ENCODE peak calls at places on chromosomes 7 and 10, in nine cellular contexts. V is colonic mucosa; D is CD4-positive, CD25-positive, alpha-beta regulatory T cell; H is uterus; C is heart left ventricle; I is upper lobe of right lung; Y is hepatocyte; F is CD4-positive, alpha-beta T cell; M is spleen. R is an unnamed sample.

GRCh38 chr7:31518766-31519165 is 4.9 kb downstream of the ITPRID1 start:
- DNase-seq in Y (no peak), I (no peak), M (no peak), C (no peak), F (no peak), D (no peak), V (no peak), H (no peak), R (no peak)

GRCh38 chr7:101882595-101883564 is 65.5 kb downstream of the CUX1 start:
- DNase-seq in I (peak), M (no peak), H (peak), D (no peak), F (no peak), C (peak), Y (peak), V (peak), R (peak)

GRCh38 chr10:46555713-46556514 is 544 bp downstream of the GPRIN2 start:
- DNase-seq in D (no peak), Y (peak), M (peak), V (peak), I (peak), F (no peak), C (peak), H (no peak), R (peak)

GRCh38 chr7:134184767-134185166 is 57.6 kb downstream of the LRGUK start:
- DNase-seq in V (no peak), Y (no peak), H (no peak), M (no peak), D (no peak), I (no peak), C (no peak), F (no peak), R (no peak)

GRCh38 chr10:116611153-116611545 is 9.6 kb upstream of the PNLIPRP2 start:
- DNase-seq in D (no peak), M (no peak), I (no peak), F (no peak), Y (peak), V (peak), H (no peak), C (no peak), R (no peak)

GRCh38 chr10:69172241-69172998 is 7.6 kb upstream of the SUPV3L1 start:
- DNase-seq in F (no peak), Y (no peak), V (no peak), D (no peak), C (no peak), H (no peak), I (no peak), M (no peak), R (no peak)

GRCh38 chr7:154871483-154871882 is 131.4 kb downstream of the PAXIP1 start:
- DNase-seq in C (no peak), V (no peak), M (peak), D (no peak), Y (no peak), I (peak), F (no peak), H (no peak), R (no peak)

GRCh38 chr10:101047961-101048892 is 13.6 kb upstream of the KAZALD1 start:
- DNase-seq in H (no peak), M (peak), F (no peak), I (no peak), Y (peak), D (no peak), V (peak), C (no peak), R (no peak)

GRCh38 chr10:51910189-51910588 is 210.8 kb upstream of the CSTF2T start:
- DNase-seq in H (no peak), C (no peak), I (no peak), D (no peak), M (no peak), F (no peak), V (no peak), Y (no peak), R (no peak)

GRCh38 chr7:28458732-28459131 is 46.4 kb downstream of the CREB5 start:
- DNase-seq in I (no peak), V (no peak), F (no peak), M (no peak), H (no peak), Y (no peak), C (no peak), D (no peak), R (no peak)

GRCh38 chr7:51226042-51226755 is 90.4 kb downstream of the COBL start:
- DNase-seq in H (no peak), D (no peak), Y (peak), V (no peak), M (no peak), C (no peak), I (no peak), F (no peak), R (no peak)

GRCh38 chr7:81627565-81628287 is 142.1 kb downstream of the HGF start:
- DNase-seq in Y (no peak), M (no peak), I (no peak), V (no peak), D (no peak), H (no peak), C (no peak), F (no peak), R (no peak)

GRCh38 chr7:44448456-44448855 is 42.0 kb downstream of the NUDCD3 start:
- DNase-seq in H (no peak), Y (no peak), V (no peak), F (no peak), D (no peak), I (no peak), C (no peak), M (no peak), R (no peak)

GRCh38 chr10:78335691-78336401 is 302.2 kb downstream of the RPS24 start:
- DNase-seq in Y (no peak), F (no peak), V (peak), I (no peak), M (no peak), H (peak), D (no peak), C (peak), R (peak)

GRCh38 chr10:72794260-72794659 is 99.3 kb upstream of the OIT3 start:
- DNase-seq in V (no peak), H (no peak), C (no peak), M (no peak), F (no peak), I (no peak), Y (no peak), D (no peak), R (no peak)

GRCh38 chr7:94375167-94375566 is 19.5 kb upstream of the COL1A2 start:
- DNase-seq in V (no peak), M (no peak), C (peak), I (no peak), D (no peak), H (peak), Y (peak), F (no peak), R (peak)

GRCh38 chr10:137031-137430 is 1.8 kb downstream of the ZMYND11 start:
- DNase-seq in M (no peak), C (no peak), Y (peak), D (peak), I (no peak), F (peak), H (no peak), V (no peak), R (no peak)

GRCh38 chr7:11120675-11121220 is 147.1 kb downstream of the PHF14 start:
- DNase-seq in F (no peak), C (no peak), I (no peak), D (no peak), H (no peak), M (no peak), V (no peak), Y (no peak), R (no peak)

GRCh38 chr7:11125160-11125559 is 151.5 kb downstream of the PHF14 start:
- DNase-seq in C (no peak), V (no peak), I (no peak), M (no peak), H (no peak), D (no peak), Y (no peak), F (no peak), R (no peak)

GRCh38 chr7:11120068-11120664 is 146.5 kb downstream of the PHF14 start:
- DNase-seq in H (no peak), M (no peak), D (no peak), F (no peak), I (no peak), C (no peak), Y (no peak), V (no peak), R (no peak)
- H3K27ac ChIP-seq in H (no peak), M (no peak), D (no peak), F (no peak), I (no peak), C (no peak), Y (no peak), V (no peak), R (no peak)

DNA sequence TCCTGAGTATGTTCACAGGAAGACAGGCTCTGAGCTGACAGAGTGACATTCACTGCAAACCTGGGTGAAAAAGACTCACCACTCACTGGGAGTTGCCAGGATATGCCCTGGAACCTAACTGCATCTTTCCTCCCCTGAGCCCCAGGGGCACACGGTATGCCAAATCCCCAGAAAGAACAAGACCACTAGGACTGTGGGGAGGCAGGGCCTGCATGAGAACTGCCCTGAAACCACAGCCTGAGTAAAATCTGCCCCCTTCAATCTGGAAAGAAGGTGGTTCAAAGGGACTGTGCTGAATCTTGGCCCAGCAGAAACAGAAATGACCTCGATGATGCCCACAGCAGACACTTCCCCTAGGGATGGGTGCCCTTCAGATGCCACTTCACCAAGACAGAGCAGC is 6.5 kb downstream of the FAM53B start:
- DNase-seq in M (no peak), F (no peak), Y (no peak), I (no peak), C (no peak), D (no peak), H (peak), V (peak), R (no peak)
- H3K27ac ChIP-seq in M (peak), F (no peak), Y (no peak), I (peak), C (peak), D (peak), H (peak), V (peak), R (no peak)

GRCh38 chr7:1663857-1664651 is 6.0 kb upstream of the ELFN1 start:
- DNase-seq in H (peak), C (peak), I (peak), V (no peak), D (no peak), F (no peak), M (peak), Y (peak), R (no peak)
- H3K27ac ChIP-seq in H (no peak), C (peak), I (no peak), V (no peak), D (no peak), F (no peak), M (no peak), Y (no peak), R (no peak)

GRCh38 chr10:28307267-28307666 is 4.4 kb upstream of the MPP7 start:
- DNase-seq in D (no peak), V (no peak), M (no peak), I (no peak), C (no peak), F (no peak), H (no peak), Y (no peak), R (no peak)

GRCh38 chr10:28302668-28303488 is at the start of gene MPP7:
- DNase-seq in V (peak), D (peak), F (peak), Y (peak), I (peak), H (peak), M (peak), C (peak), R (peak)

GRCh38 chr10:28305551-28305950 is 2.7 kb upstream of the MPP7 start:
- DNase-seq in H (no peak), V (no peak), F (no peak), M (no peak), I (no peak), C (no peak), D (no peak), Y (no peak), R (no peak)

GRCh38 chr10:28302012-28302667 is 724 bp downstream of the MPP7 start:
- DNase-seq in I (no peak), Y (peak), D (no peak), M (no peak), F (no peak), C (peak), H (peak), V (peak), R (peak)

GRCh38 chr10:28304032-28304571 is 1.2 kb upstream of the MPP7 start:
- DNase-seq in I (no peak), V (no peak), F (no peak), H (no peak), D (no peak), Y (no peak), M (no peak), C (no peak), R (no peak)
- H3K27ac ChIP-seq in I (peak), V (no peak), F (no peak), H (no peak), D (no peak), Y (no peak), M (peak), C (no peak), R (peak)

GRCh38 chr7:1055084-1055450 is 10.7 kb downstream of the GPR146 start:
- DNase-seq in F (peak), I (peak), C (peak), D (peak), H (peak), M (peak), Y (peak), V (peak), R (no peak)

GRCh38 chr7:1055491-1056005 is 11.2 kb downstream of the GPR146 start:
- DNase-seq in M (no peak), C (no peak), Y (no peak), F (no peak), V (no peak), I (no peak), D (no peak), H (no peak), R (no peak)

GRCh38 chr7:1057416-1058291 is 13.3 kb downstream of the GPR146 start:
- DNase-seq in C (no peak), Y (no peak), M (peak), I (no peak), H (no peak), F (no peak), D (no peak), V (no peak), R (no peak)

GRCh38 chr7:1056785-1057410 is 12.6 kb downstream of the GPR146 start:
- DNase-seq in I (no peak), F (no peak), C (no peak), D (no peak), V (no peak), M (peak), Y (no peak), H (no peak), R (no peak)

DNA sequence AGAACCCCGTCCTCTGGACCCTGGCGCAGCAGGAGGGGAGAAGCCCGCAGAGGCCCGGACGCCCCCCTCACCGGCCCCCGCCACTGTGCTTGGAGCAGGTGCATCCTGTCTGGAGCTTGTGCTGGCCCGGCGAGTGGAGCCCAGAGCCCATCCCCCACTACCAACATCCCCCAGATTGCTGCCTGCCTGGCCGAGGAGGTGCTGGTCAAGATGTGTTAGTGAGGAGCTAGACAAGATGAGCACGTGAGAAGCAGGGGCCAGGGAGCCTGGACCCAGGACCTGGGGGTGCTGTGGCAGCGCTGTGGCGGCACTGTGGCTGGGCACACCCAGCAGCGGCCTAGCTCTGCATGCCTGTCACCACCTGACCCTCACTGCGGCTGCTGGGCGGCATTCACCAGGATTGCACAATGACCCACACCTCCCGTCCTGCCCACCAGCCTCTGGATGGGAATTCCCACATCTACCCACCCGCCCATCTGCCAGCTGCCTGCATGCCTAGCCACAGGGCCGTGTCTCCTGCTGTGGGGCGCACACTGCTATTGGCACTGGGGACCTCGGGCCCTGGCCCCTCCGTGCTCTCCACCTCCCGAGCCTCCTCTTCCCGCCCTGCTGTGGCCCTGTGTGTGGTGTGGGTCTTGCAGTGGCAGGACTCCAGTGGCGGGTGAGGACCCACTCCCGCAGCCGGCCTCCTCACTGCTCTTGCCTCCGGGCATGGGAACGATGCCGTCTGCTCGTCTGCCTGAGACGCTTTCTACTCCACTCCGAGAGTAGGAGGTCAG is 11.8 kb downstream of the GPR146 start:
- DNase-seq in M (peak), V (no peak), H (no peak), C (no peak), I (peak), F (no peak), D (no peak), Y (no peak), R (no peak)
- H3K27ac ChIP-seq in M (no peak), V (no peak), H (peak), C (peak), I (peak), F (no peak), D (no peak), Y (no peak), R (no peak)

DNA sequence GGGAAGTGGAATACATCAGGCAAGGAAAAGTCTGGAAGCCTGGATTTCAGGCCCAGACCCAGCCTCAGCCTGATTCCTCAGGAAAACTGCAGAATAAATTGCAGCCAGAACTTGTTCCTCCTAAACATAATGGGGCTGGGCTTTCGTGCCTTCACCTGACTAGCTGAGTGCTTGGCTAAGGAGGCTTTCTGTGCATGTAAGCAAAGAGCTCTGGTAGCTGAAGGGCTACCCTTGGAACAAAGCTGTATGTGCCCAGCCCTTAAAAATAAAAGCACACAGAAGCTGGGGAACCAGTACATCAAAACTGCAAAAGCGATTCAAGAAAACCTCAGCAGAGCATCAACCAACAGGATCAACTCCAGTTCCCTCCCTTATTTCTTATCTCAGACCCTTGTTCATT is 19.0 kb upstream of the SORBS1 start:
- DNase-seq in I (no peak), H (no peak), Y (no peak), C (no peak), D (no peak), M (no peak), F (no peak), V (no peak), R (no peak)
- H3K27ac ChIP-seq in I (no peak), H (no peak), Y (no peak), C (no peak), D (no peak), M (no peak), F (no peak), V (no peak), R (no peak)

GRCh38 chr7:127953966-127954365 is 77.3 kb downstream of the LRRC4 start:
- DNase-seq in V (no peak), F (no peak), D (no peak), I (no peak), M (no peak), C (no peak), H (no peak), Y (no peak), R (no peak)

GRCh38 chr7:127955051-127955531 is 76.1 kb downstream of the LRRC4 start:
- DNase-seq in H (peak), F (no peak), M (no peak), C (no peak), V (no peak), I (no peak), D (no peak), Y (no peak), R (no peak)

GRCh38 chr7:127957886-127958285 is 73.4 kb downstream of the LRRC4 start:
- DNase-seq in D (no peak), H (no peak), Y (no peak), V (no peak), I (no peak), M (no peak), F (no peak), C (no peak), R (no peak)

GRCh38 chr7:127953423-127953822 is 77.8 kb downstream of the LRRC4 start:
- DNase-seq in I (no peak), M (no peak), D (no peak), H (no peak), Y (no peak), F (no peak), V (no peak), C (no peak), R (no peak)

DNA sequence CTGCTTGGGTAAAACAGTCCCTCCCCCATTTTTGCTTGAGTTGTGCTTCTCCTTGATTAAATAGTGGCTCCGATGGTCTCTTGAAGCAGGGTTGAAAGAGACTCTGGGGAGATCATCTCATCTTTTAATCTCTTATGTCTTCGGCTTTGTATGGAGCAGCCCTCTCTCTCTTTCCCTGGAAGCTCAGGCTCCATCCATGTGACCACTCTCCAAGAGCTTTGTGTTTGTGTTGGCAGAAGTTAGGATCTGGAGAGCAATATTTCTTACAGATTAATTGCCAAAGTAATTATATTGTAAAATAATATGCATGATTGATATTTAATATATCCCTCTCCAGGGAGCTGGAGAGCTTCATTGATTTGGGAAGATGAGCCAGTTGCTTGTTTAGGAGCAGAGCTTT is 76.9 kb downstream of the LRRC4 start:
- DNase-seq in M (no peak), I (no peak), F (no peak), V (no peak), Y (no peak), C (no peak), D (no peak), H (no peak), R (no peak)
- H3K27ac ChIP-seq in M (no peak), I (no peak), F (no peak), V (no peak), Y (no peak), C (no peak), D (no peak), H (peak), R (no peak)

GRCh38 chr7:23205861-23206510 is 24.1 kb downstream of the NUP42 start:
- DNase-seq in C (no peak), H (no peak), D (no peak), F (no peak), I (no peak), V (no peak), Y (no peak), M (no peak), R (no peak)
- H3K27ac ChIP-seq in C (peak), H (peak), D (no peak), F (no peak), I (no peak), V (no peak), Y (no peak), M (peak), R (no peak)